ENCODE peak calls at places on chromosomes 5 and 9, in four cellular contexts. P is Right ventricle myocardium superior, M is AG08396, W is HS-27A. U is an unnamed sample.

GRCh38 chr9:97809666-97810344 is 43.2 kb upstream of the FOXE1 start:
- DNase-seq in P (no peak), M (no peak), W (no peak), U (no peak)

GRCh38 chr5:181100121-181101015 is 30.6 kb downstream of the OR2V1 start:
- DNase-seq in P (no peak), M (peak; percentile 39), W (no peak), U (no peak)

GRCh38 chr5:96155156-96155555 is 193.5 kb upstream of the ELL2 start:
- DNase-seq in P (no peak), M (no peak), W (no peak), U (no peak)

GRCh38 chr9:123401879-123402513 is 46.0 kb downstream of the CRB2 start:
- DNase-seq in P (no peak), M (peak; percentile 81), W (no peak), U (peak; percentile 80)

GRCh38 chr5:60843693-60844428 is at the start of gene ELOVL7:
- DNase-seq in P (peak; percentile 44), M (peak; percentile 67), W (no peak), U (peak; percentile 64)

GRCh38 chr5:71892641-71893340 is 173.7 kb downstream of the CARTPT start:
- DNase-seq in P (no peak), M (no peak), W (no peak), U (no peak)

GRCh38 chr5:147234098-147234824 is 565 bp upstream of the STK32A start:
- DNase-seq in P (no peak), M (no peak), W (no peak), U (no peak)

GRCh38 chr5:135050244-135050767 is 16.3 kb upstream of the PITX1 start:
- DNase-seq in P (no peak), M (no peak), W (no peak), U (no peak)

GRCh38 chr5:33675958-33676464 is 215.8 kb downstream of the ADAMTS12 start:
- DNase-seq in P (no peak), M (no peak), W (no peak), U (no peak)

GRCh38 chr5:112772095-112772494 is 34.4 kb downstream of the APC start:
- DNase-seq in P (no peak), M (no peak), W (no peak), U (no peak)

GRCh38 chr5:1833264-1834021 is 32.2 kb downstream of the NDUFS6 start:
- DNase-seq in P (peak; percentile 19), M (no peak), W (no peak), U (no peak)

GRCh38 chr9:131072107-131072870 is 24.0 kb upstream of the AIF1L start:
- DNase-seq in P (no peak), M (no peak), W (no peak), U (no peak)

GRCh38 chr9:23117621-23118020 is 671.0 kb downstream of the DMRTA1 start:
- DNase-seq in P (no peak), M (peak; percentile 28), W (peak; percentile 0), U (no peak)

GRCh38 chr5:149297340-149298023 is 25.8 kb downstream of the AFAP1L1 start:
- DNase-seq in P (peak; percentile 57), M (no peak), W (no peak), U (no peak)

GRCh38 chr5:169812786-169813185 is 167.5 kb downstream of the INSYN2B start:
- DNase-seq in P (no peak), M (no peak), W (no peak), U (no peak)

GRCh38 chr5:135239461-135240282 is 159.4 kb downstream of the MACROH2A1 start:
- DNase-seq in P (no peak), M (peak; percentile 56), W (no peak), U (no peak)

GRCh38 chr9:98365724-98366123 is 110.3 kb upstream of the TBC1D2 start:
- DNase-seq in P (no peak), M (no peak), W (no peak), U (no peak)

GRCh38 chr5:75028090-75028489 is 24.3 kb downstream of the GCNT4 start:
- DNase-seq in P (no peak), M (no peak), W (no peak), U (no peak)

GRCh38 chr5:97006454-97006853 is 70.6 kb downstream of the LNPEP start:
- DNase-seq in P (no peak), M (no peak), W (no peak), U (no peak)

GRCh38 chr9:4277531-4277991 is 22.3 kb downstream of the GLIS3 start:
- DNase-seq in P (no peak), M (no peak), W (no peak), U (peak; percentile 63)

GRCh38 chr5:124956471-124957029 is 210.1 kb upstream of the ZNF608 start:
- DNase-seq in P (no peak), M (no peak), W (no peak), U (peak; percentile 48)

GRCh38 chr5:14685757-14686156 is 21.2 kb downstream of the OTULIN start:
- DNase-seq in P (no peak), M (peak; percentile 56), W (no peak), U (peak; percentile 8)

GRCh38 chr5:176447538-176447981 is 625 bp upstream of the FAF2 start:
- DNase-seq in P (no peak), M (no peak), W (no peak), U (peak; percentile 67)

GRCh38 chr5:172456076-172456800 is 1.9 kb upstream of the SH3PXD2B start:
- DNase-seq in P (no peak), M (no peak), W (no peak), U (no peak)

GRCh38 chr9:98432960-98433359 is 177.5 kb upstream of the TBC1D2 start:
- DNase-seq in P (no peak), M (no peak), W (no peak), U (no peak)

GRCh38 chr9:91075279-91075678 is 273.7 kb downstream of the SYK start:
- DNase-seq in P (no peak), M (no peak), W (no peak), U (no peak)